ENCODE peak calls at places on chromosomes 3 and 15, in ten cellular contexts. R, L, O, S, G, V, J, U, N and C are unnamed samples.

GRCh38 chr15:79994651-79995050 is 23.7 kb upstream of the BCL2A1 start:
- DNase-seq in J (no peak), L (no peak), O (peak; percentile 57), R (no peak), G (peak; percentile 52), N (no peak), V (no peak), U (no peak), S (peak; percentile 67), C (no peak)

GRCh38 chr3:6989608-6990291 is 128.8 kb downstream of the GRM7 start:
- DNase-seq in R (no peak), O (no peak), L (peak; percentile 1), J (no peak), G (no peak), S (no peak), N (no peak), U (no peak), V (no peak), C (no peak)

GRCh38 chr3:189123595-189124387 is 48.0 kb upstream of the TPRG1 start:
- DNase-seq in U (no peak), G (no peak), N (peak; percentile 23), V (peak; percentile 39), R (no peak), J (no peak), L (no peak), O (no peak), S (no peak), C (no peak)

GRCh38 chr15:73074241-73074640 is 22.0 kb downstream of the NEO1 start:
- DNase-seq in V (no peak), N (no peak), L (no peak), J (no peak), G (no peak), U (no peak), S (no peak), O (no peak), R (no peak), C (no peak)

GRCh38 chr3:4302747-4303146 is 422 bp upstream of the SETMAR start:
- DNase-seq in G (no peak), R (no peak), S (no peak), V (no peak), L (no peak), O (no peak), J (no peak), U (no peak), N (no peak), C (no peak)

GRCh38 chr3:14363976-14364375 is 38.4 kb upstream of the SLC6A6 start:
- DNase-seq in G (no peak), R (no peak), S (no peak), O (no peak), N (peak; percentile 31), L (no peak), J (no peak), U (no peak), V (no peak), C (no peak)

GRCh38 chr3:162738778-162739177 is 1242.2 kb downstream of the OTOL1 start:
- DNase-seq in L (no peak), N (no peak), U (peak; percentile 19), R (no peak), J (no peak), O (peak; percentile 48), G (no peak), S (peak; percentile 52), V (no peak), C (no peak)

GRCh38 chr3:101903426-101903825 is 54.1 kb downstream of the NFKBIZ start:
- DNase-seq in R (no peak), V (no peak), O (peak; percentile 57), L (no peak), J (no peak), U (no peak), N (no peak), S (peak; percentile 78), G (peak; percentile 15), C (no peak)

GRCh38 chr3:5153074-5153473 is 31.0 kb downstream of the ARL8B start:
- DNase-seq in U (no peak), J (no peak), G (no peak), R (no peak), S (no peak), L (no peak), N (no peak), O (no peak), V (no peak), C (no peak)

GRCh38 chr15:39084683-39085530 is 496.0 kb upstream of the THBS1 start:
- DNase-seq in N (peak; percentile 38), G (no peak), L (no peak), O (peak; percentile 89), R (no peak), V (no peak), U (no peak), J (no peak), S (no peak), C (no peak)

GRCh38 chr15:57382969-57383368 is 6.7 kb downstream of the CGNL1 start:
- DNase-seq in G (no peak), O (no peak), L (no peak), S (no peak), R (no peak), J (no peak), U (no peak), N (no peak), V (no peak), C (no peak)
- H3K4me1 ChIP-seq in G (no peaks in the 10 kb centered on the region), O (no peaks in the 10 kb centered on the region), L (peaks cover 72% of the 10 kb centered on the region), S (peaks cover 7% of the 10 kb centered on the region), R (peaks cover 57% of the 10 kb centered on the region), J (no peaks in the 10 kb centered on the region), U (no peaks in the 10 kb centered on the region), N (peaks cover 96% of the 10 kb centered on the region), V (peaks cover 7% of the 10 kb centered on the region), C (peaks cover 12% of the 10 kb centered on the region)

GRCh38 chr15:41801850-41802455 is 25.9 kb upstream of the JMJD7 start:
- DNase-seq in O (peak; percentile 71), G (no peak), R (no peak), L (no peak), S (peak; percentile 91), V (no peak), N (no peak), U (no peak), J (no peak), C (no peak)

GRCh38 chr15:41804361-41804760 is 23.5 kb upstream of the JMJD7 start:
- DNase-seq in N (no peak), O (no peak), V (no peak), G (no peak), S (no peak), L (no peak), R (no peak), J (no peak), U (no peak), C (no peak)

GRCh38 chr15:41805711-41806110 is 22.2 kb upstream of the JMJD7 start:
- DNase-seq in G (no peak), N (no peak), L (no peak), V (no peak), S (no peak), O (no peak), U (no peak), R (no peak), J (no peak), C (no peak)

GRCh38 chr15:41806291-41807181 is 21.4 kb upstream of the JMJD7 start:
- DNase-seq in G (peak; percentile 52), N (no peak), R (peak; percentile 75), O (no peak), L (peak; percentile 54), S (peak; percentile 75), V (no peak), U (no peak), J (no peak), C (no peak)

DNA sequence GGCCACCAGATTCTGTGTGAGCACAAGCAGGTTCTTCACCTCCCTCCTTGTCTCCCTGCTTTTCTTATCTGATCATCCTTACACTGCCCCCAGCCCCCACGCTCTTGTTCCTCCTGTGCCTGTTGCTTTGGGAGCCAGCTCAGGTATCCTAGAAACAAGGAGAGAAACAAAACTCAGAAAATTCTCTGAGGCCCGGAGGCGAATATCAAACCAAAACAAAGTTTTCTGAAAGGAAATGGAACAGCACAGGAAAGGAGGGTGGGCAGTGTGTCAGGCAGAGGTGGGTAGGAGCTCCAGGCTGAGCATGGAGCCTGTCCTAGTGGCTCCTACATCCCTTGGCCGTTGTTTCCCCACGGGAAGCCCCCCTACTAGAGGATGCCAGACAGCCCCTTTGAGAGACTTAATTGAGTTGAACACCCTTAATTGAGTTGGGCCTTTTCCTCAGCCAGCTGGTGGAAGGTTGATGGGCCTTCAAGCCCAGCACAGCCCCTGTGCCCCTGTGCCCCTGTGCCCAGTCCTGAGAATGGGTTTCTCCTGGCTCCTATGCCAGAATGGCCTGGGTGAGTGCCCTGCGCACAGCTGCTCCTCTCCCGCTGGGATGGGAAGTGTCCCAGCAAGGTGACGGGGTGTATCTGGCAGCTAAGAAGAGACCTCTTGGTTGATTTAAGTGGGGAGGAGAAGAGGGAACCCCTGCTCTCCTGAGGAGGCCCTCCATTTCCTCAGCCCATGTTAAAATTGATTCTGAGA is 22.8 kb upstream of the JMJD7 start:
- DNase-seq in U (no peak), V (no peak), N (no peak), L (no peak), R (no peak), O (no peak), J (no peak), G (no peak), S (no peak), C (no peak)
- H3K4me1 ChIP-seq in U (no peaks in the 10 kb centered on the region), V (peaks cover 21% of the 10 kb centered on the region), N (no peaks in the 10 kb centered on the region), L (no peaks in the 10 kb centered on the region), R (no peaks in the 10 kb centered on the region), O (peaks cover 19% of the 10 kb centered on the region), J (no peaks in the 10 kb centered on the region), G (no peaks in the 10 kb centered on the region), S (peaks cover 46% of the 10 kb centered on the region), C (peaks cover 7% of the 10 kb centered on the region)

GRCh38 chr15:101502572-101503295 is 13.2 kb upstream of the PCSK6 start:
- DNase-seq in J (no peak), V (no peak), R (peak; percentile 46), U (no peak), G (no peak), N (no peak), L (no peak), S (no peak), O (no peak), C (no peak)
- H3K4me1 ChIP-seq in J (peaks cover 4% of the 10 kb centered on the region), V (peaks cover 23% of the 10 kb centered on the region), R (peaks cover 2% of the 10 kb centered on the region), U (no peaks in the 10 kb centered on the region), G (peaks cover 24% of the 10 kb centered on the region), N (peaks cover 32% of the 10 kb centered on the region), L (no peaks in the 10 kb centered on the region), S (no peaks in the 10 kb centered on the region), O (no peaks in the 10 kb centered on the region), C (no peaks in the 10 kb centered on the region)

GRCh38 chr3:172177803-172178316 is 138.5 kb downstream of the FNDC3B start:
- DNase-seq in L (no peak), S (no peak), N (no peak), R (no peak), G (no peak), O (no peak), J (no peak), V (no peak), U (no peak), C (no peak)

GRCh38 chr3:172181936-172182708 is 142.7 kb downstream of the FNDC3B start:
- DNase-seq in R (peak; percentile 63), L (no peak), G (no peak), J (no peak), V (no peak), O (peak; percentile 73), N (no peak), U (no peak), S (peak; percentile 44), C (no peak)

GRCh38 chr3:172179680-172180399 is 140.5 kb downstream of the FNDC3B start:
- DNase-seq in R (no peak), J (no peak), O (no peak), U (no peak), V (no peak), L (no peak), N (no peak), G (no peak), S (no peak), C (no peak)

GRCh38 chr3:172182797-172183196 is 143.4 kb downstream of the FNDC3B start:
- DNase-seq in V (no peak), U (no peak), R (no peak), G (no peak), O (no peak), L (no peak), S (no peak), N (no peak), J (no peak), C (no peak)

GRCh38 chr3:172180473-172180872 is 141.1 kb downstream of the FNDC3B start:
- DNase-seq in N (no peak), V (no peak), O (no peak), S (no peak), G (no peak), L (no peak), J (no peak), R (no peak), U (no peak), C (no peak)
- H3K4me1 ChIP-seq in N (peaks cover 51% of the 10 kb centered on the region), V (peaks cover 47% of the 10 kb centered on the region), O (peaks cover 31% of the 10 kb centered on the region), S (peaks cover 14% of the 10 kb centered on the region), G (peaks cover 64% of the 10 kb centered on the region), L (peaks cover 35% of the 10 kb centered on the region), J (peaks cover 16% of the 10 kb centered on the region), R (peaks cover 15% of the 10 kb centered on the region), U (peaks cover 31% of the 10 kb centered on the region), C (peaks cover 13% of the 10 kb centered on the region)